ENCODE peak calls at places on chromosome 1, in five cellular contexts. One of them, this sample, is unnamed.

GRCh38 chr1:3017440-3018050 is 3.7 kb upstream of the ACTRT2 start:
- DNase-seq in GM13977: no peak
- DNase-seq in progenitor cell of endocrine pancreas: no peak
- DNase-seq in foreskin fibroblast: no peak
- DNase-seq in AG04450: no peak
- DNase-seq in this sample: peak

GRCh38 chr1:25782608-25783201 is 17.3 kb upstream of the SELENON start:
- DNase-seq in GM13977: no peak
- DNase-seq in progenitor cell of endocrine pancreas: no peak
- DNase-seq in foreskin fibroblast: no peak
- DNase-seq in AG04450: no peak
- DNase-seq in this sample: no peak

GRCh38 chr1:22721122-22721873 is 10.7 kb downstream of the EPHB2 start:
- DNase-seq in GM13977: no peak
- DNase-seq in progenitor cell of endocrine pancreas: no peak
- DNase-seq in foreskin fibroblast: no peak
- DNase-seq in AG04450: no peak
- DNase-seq in this sample: no peak

GRCh38 chr1:25922064-25922632 is 15.9 kb upstream of the STMN1 start:
- DNase-seq in GM13977: no peak
- DNase-seq in progenitor cell of endocrine pancreas: no peak
- DNase-seq in foreskin fibroblast: no peak
- DNase-seq in AG04450: no peak
- DNase-seq in this sample: no peak

GRCh38 chr1:164759945-164760584 is 201.1 kb downstream of the PBX1 start:
- DNase-seq in GM13977: no peak
- DNase-seq in progenitor cell of endocrine pancreas: no peak
- DNase-seq in foreskin fibroblast: no peak
- DNase-seq in AG04450: no peak
- DNase-seq in this sample: no peak

GRCh38 chr1:192846950-192847349 is 38.1 kb downstream of the RGS2 start:
- DNase-seq in GM13977: no peak
- DNase-seq in progenitor cell of endocrine pancreas: no peak
- DNase-seq in foreskin fibroblast: peak
- DNase-seq in AG04450: no peak
- DNase-seq in this sample: no peak

GRCh38 chr1:8438449-8438848 is 120.5 kb downstream of the SLC45A1 start:
- DNase-seq in GM13977: no peak
- DNase-seq in progenitor cell of endocrine pancreas: no peak
- DNase-seq in foreskin fibroblast: no peak
- DNase-seq in AG04450: no peak
- DNase-seq in this sample: no peak

GRCh38 chr1:27755865-27756264 is 17.2 kb upstream of the STX12 start:
- DNase-seq in GM13977: no peak
- DNase-seq in progenitor cell of endocrine pancreas: no peak
- DNase-seq in foreskin fibroblast: no peak
- DNase-seq in AG04450: no peak
- DNase-seq in this sample: no peak

GRCh38 chr1:71351438-71351837 is 270.6 kb upstream of the ZRANB2 start:
- DNase-seq in GM13977: no peak
- DNase-seq in progenitor cell of endocrine pancreas: no peak
- DNase-seq in foreskin fibroblast: peak
- DNase-seq in AG04450: peak
- DNase-seq in this sample: no peak

GRCh38 chr1:185281245-185281644 is 35.8 kb downstream of the IVNS1ABP start:
- DNase-seq in GM13977: no peak
- DNase-seq in progenitor cell of endocrine pancreas: no peak
- DNase-seq in foreskin fibroblast: no peak
- DNase-seq in AG04450: no peak
- DNase-seq in this sample: no peak

GRCh38 chr1:117658676-117659075 is 52.8 kb downstream of the TENT5C start:
- DNase-seq in GM13977: no peak
- DNase-seq in progenitor cell of endocrine pancreas: no peak
- DNase-seq in foreskin fibroblast: no peak
- DNase-seq in AG04450: no peak
- DNase-seq in this sample: no peak

GRCh38 chr1:214446772-214447556 is 104.4 kb downstream of the PTPN14 start:
- DNase-seq in GM13977: no peak
- DNase-seq in progenitor cell of endocrine pancreas: peak
- DNase-seq in foreskin fibroblast: peak
- DNase-seq in AG04450: peak
- DNase-seq in this sample: no peak

GRCh38 chr1:28392027-28392652 is 22.6 kb downstream of the PHACTR4 start:
- DNase-seq in GM13977: no peak
- DNase-seq in progenitor cell of endocrine pancreas: no peak
- DNase-seq in foreskin fibroblast: peak
- DNase-seq in AG04450: peak
- DNase-seq in this sample: no peak

GRCh38 chr1:92481598-92482403 is 4.9 kb downstream of the GFI1 start:
- DNase-seq in GM13977: peak
- DNase-seq in progenitor cell of endocrine pancreas: no peak
- DNase-seq in foreskin fibroblast: no peak
- DNase-seq in AG04450: no peak
- DNase-seq in this sample: no peak

GRCh38 chr1:204853446-204853845 is 17.2 kb upstream of the NFASC start:
- DNase-seq in GM13977: no peak
- DNase-seq in progenitor cell of endocrine pancreas: no peak
- DNase-seq in foreskin fibroblast: no peak
- DNase-seq in AG04450: no peak
- DNase-seq in this sample: no peak

GRCh38 chr1:64323882-64324281 is 120.5 kb downstream of the UBE2U start:
- DNase-seq in GM13977: no peak
- DNase-seq in progenitor cell of endocrine pancreas: no peak
- DNase-seq in foreskin fibroblast: no peak
- DNase-seq in AG04450: no peak
- DNase-seq in this sample: no peak

GRCh38 chr1:62637392-62638105 is 40.2 kb downstream of the ANGPTL3 start:
- DNase-seq in GM13977: no peak
- DNase-seq in progenitor cell of endocrine pancreas: no peak
- DNase-seq in foreskin fibroblast: no peak
- DNase-seq in AG04450: no peak
- DNase-seq in this sample: no peak

GRCh38 chr1:245952383-245952989 is 554.6 kb downstream of the SMYD3 start:
- DNase-seq in GM13977: peak
- DNase-seq in progenitor cell of endocrine pancreas: no peak
- DNase-seq in foreskin fibroblast: no peak
- DNase-seq in AG04450: no peak
- DNase-seq in this sample: no peak

GRCh38 chr1:228226956-228227791 is 19.3 kb downstream of the OBSCN start:
- DNase-seq in GM13977: no peak
- DNase-seq in progenitor cell of endocrine pancreas: no peak
- DNase-seq in foreskin fibroblast: peak
- DNase-seq in AG04450: no peak
- DNase-seq in this sample: no peak

GRCh38 chr1:160789051-160789701 is 6.8 kb upstream of the LY9 start:
- DNase-seq in GM13977: no peak
- DNase-seq in progenitor cell of endocrine pancreas: no peak
- DNase-seq in foreskin fibroblast: no peak
- DNase-seq in AG04450: no peak
- DNase-seq in this sample: no peak

GRCh38 chr1:203711251-203712007 is 53.6 kb upstream of the LAX1 start:
- DNase-seq in GM13977: no peak
- DNase-seq in progenitor cell of endocrine pancreas: no peak
- DNase-seq in foreskin fibroblast: no peak
- DNase-seq in AG04450: no peak
- DNase-seq in this sample: no peak

GRCh38 chr1:56676571-56677035 is 31.5 kb downstream of the PRKAA2 start:
- DNase-seq in GM13977: no peak
- DNase-seq in progenitor cell of endocrine pancreas: no peak
- DNase-seq in foreskin fibroblast: peak
- DNase-seq in AG04450: peak
- DNase-seq in this sample: no peak

GRCh38 chr1:76433528-76433927 is 359.0 kb downstream of the ST6GALNAC3 start:
- DNase-seq in GM13977: no peak
- DNase-seq in progenitor cell of endocrine pancreas: no peak
- DNase-seq in foreskin fibroblast: no peak
- DNase-seq in AG04450: no peak
- DNase-seq in this sample: no peak

GRCh38 chr1:156661932-156662587 is 15.1 kb downstream of the NES start:
- DNase-seq in GM13977: no peak
- DNase-seq in progenitor cell of endocrine pancreas: no peak
- DNase-seq in foreskin fibroblast: no peak
- DNase-seq in AG04450: no peak
- DNase-seq in this sample: no peak

GRCh38 chr1:244552336-244552735 is 91.3 kb downstream of the CATSPERE start:
- DNase-seq in GM13977: no peak
- DNase-seq in progenitor cell of endocrine pancreas: no peak
- DNase-seq in foreskin fibroblast: peak
- DNase-seq in AG04450: no peak
- DNase-seq in this sample: no peak

DNA sequence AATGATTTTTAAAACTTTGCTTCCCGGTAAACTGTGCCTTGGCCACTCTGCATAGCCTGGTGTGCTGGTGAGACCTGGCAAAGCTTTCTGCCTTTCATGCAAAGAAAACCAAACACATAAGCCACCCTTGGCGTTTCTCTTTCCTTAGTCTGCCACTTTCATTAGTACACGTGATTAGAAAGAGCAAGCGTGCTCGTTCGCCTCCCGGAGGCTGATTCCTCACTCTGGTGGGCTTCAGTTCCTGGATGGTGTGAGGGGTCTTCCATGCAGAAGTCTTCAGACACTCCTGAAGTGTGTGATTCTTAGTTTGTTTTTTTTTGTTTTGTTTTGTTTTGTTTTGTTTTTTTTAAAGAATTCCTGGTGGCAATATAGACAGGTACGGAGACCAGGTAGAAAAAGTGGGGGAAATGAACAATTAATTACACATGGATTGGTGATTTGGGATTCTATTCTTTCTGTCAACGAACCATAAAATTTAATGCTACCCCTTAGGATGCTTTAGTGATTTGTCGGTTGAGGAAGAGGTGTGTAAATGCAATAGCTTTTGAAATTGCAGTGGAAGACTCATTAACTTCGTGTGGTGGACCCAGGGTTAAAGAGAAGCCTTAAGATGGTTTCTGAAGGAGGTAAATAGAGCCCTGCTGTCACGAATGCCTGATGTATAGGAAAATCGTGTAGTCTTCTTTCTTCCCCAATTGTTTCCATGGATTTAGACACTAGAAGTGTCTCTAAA is 2.1 kb downstream of the GALNT2 start:
- DNase-seq in GM13977: peak
- DNase-seq in progenitor cell of endocrine pancreas: no peak
- DNase-seq in foreskin fibroblast: no peak
- DNase-seq in AG04450: no peak
- DNase-seq in this sample: no peak
- TF ChIP-seq CTCF in GM13977: no peak
- TF ChIP-seq CTCF in progenitor cell of endocrine pancreas: no peak
- TF ChIP-seq CTCF in foreskin fibroblast: no peak
- TF ChIP-seq CTCF in AG04450: no peak
- TF ChIP-seq CTCF in this sample: no peak

GRCh38 chr1:45584351-45585109 is 689 bp downstream of the NASP start:
- DNase-seq in GM13977: peak
- DNase-seq in progenitor cell of endocrine pancreas: peak
- DNase-seq in foreskin fibroblast: peak
- DNase-seq in AG04450: peak
- DNase-seq in this sample: peak
- TF ChIP-seq CTCF in GM13977: no peak
- TF ChIP-seq CTCF in progenitor cell of endocrine pancreas: peak
- TF ChIP-seq CTCF in foreskin fibroblast: no peak
- TF ChIP-seq CTCF in AG04450: no peak
- TF ChIP-seq CTCF in this sample: no peak

DNA sequence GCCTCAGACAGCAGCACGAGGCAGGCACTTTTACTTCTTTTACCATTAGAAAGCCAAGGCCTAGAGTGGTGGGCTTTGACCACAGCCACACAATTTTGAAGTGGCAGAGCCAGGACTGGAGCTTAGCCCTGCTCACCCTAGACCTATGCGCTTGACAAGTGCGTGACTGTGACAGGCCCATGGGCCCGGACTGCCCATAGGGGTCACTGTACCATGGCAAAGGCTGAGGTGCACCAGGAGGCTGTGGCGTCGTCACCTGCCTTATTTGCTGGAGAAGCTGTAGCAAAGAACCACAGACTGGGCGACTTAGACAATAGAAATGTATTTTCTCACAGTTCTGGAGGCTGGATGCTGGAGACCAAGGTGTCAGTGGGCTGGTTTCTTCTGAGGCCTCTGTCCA is 2.6 kb upstream of the TMEM82 start:
- DNase-seq in GM13977: no peak
- DNase-seq in progenitor cell of endocrine pancreas: no peak
- DNase-seq in foreskin fibroblast: no peak
- DNase-seq in AG04450: no peak
- DNase-seq in this sample: no peak
- TF ChIP-seq CTCF in GM13977: peak
- TF ChIP-seq CTCF in progenitor cell of endocrine pancreas: peak
- TF ChIP-seq CTCF in foreskin fibroblast: no peak
- TF ChIP-seq CTCF in AG04450: peak
- TF ChIP-seq CTCF in this sample: no peak

DNA sequence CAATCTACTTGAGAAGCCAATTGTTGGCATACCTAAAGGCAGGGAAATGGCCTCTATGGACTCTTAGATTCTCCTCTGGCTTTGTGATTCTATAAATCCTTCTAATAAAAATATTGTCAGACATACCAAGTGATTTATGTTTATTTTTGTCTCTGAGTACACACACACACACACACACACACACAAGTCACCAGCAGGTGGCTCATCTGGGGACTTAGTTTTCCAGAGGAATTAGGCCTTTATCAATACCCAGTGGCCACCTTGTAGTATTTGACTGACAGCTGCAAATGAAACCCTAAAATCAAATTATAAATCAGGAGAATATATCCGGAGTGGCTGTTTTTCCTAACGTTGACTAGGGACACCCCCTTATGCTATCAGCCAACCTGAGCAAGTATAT is 258.5 kb downstream of the BRINP2 start:
- DNase-seq in GM13977: no peak
- DNase-seq in progenitor cell of endocrine pancreas: no peak
- DNase-seq in foreskin fibroblast: no peak
- DNase-seq in AG04450: no peak
- DNase-seq in this sample: no peak
- TF ChIP-seq CTCF in GM13977: no peak
- TF ChIP-seq CTCF in progenitor cell of endocrine pancreas: peak
- TF ChIP-seq CTCF in foreskin fibroblast: no peak
- TF ChIP-seq CTCF in AG04450: no peak
- TF ChIP-seq CTCF in this sample: no peak

DNA sequence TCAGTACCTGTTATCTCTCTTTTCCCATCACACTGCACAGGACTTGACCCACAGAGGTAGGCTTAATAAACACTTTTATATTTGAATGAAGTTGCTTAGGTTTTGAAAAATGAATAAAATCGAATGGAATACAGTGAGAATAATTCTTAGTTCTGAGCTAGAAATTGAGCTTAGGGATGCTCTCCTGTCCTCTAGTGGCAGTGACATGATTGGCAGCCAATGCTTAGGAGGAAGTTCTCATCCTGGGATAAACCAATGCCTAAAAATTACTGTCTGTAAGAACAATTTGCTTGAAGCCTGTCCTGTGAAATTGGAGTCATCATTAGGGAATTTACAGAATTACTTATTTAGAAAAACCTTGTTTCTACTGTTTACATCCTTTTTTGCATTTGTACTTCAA is 21.3 kb upstream of the CYP4X1 start:
- DNase-seq in GM13977: no peak
- DNase-seq in progenitor cell of endocrine pancreas: no peak
- DNase-seq in foreskin fibroblast: no peak
- DNase-seq in AG04450: no peak
- DNase-seq in this sample: no peak
- TF ChIP-seq CTCF in GM13977: peak
- TF ChIP-seq CTCF in progenitor cell of endocrine pancreas: no peak
- TF ChIP-seq CTCF in foreskin fibroblast: no peak
- TF ChIP-seq CTCF in AG04450: no peak
- TF ChIP-seq CTCF in this sample: no peak

GRCh38 chr1:221174598-221174997 is 295.4 kb downstream of the HLX start:
- DNase-seq in GM13977: no peak
- DNase-seq in progenitor cell of endocrine pancreas: no peak
- DNase-seq in foreskin fibroblast: no peak
- DNase-seq in AG04450: no peak
- DNase-seq in this sample: no peak
- TF ChIP-seq CTCF in GM13977: no peak
- TF ChIP-seq CTCF in progenitor cell of endocrine pancreas: no peak
- TF ChIP-seq CTCF in foreskin fibroblast: no peak
- TF ChIP-seq CTCF in AG04450: no peak
- TF ChIP-seq CTCF in this sample: no peak

GRCh38 chr1:85078903-85079302 is 30.6 kb upstream of the MCOLN3 start:
- DNase-seq in GM13977: no peak
- DNase-seq in progenitor cell of endocrine pancreas: no peak
- DNase-seq in foreskin fibroblast: peak
- DNase-seq in AG04450: no peak
- DNase-seq in this sample: no peak
- TF ChIP-seq CTCF in GM13977: peak
- TF ChIP-seq CTCF in progenitor cell of endocrine pancreas: no peak
- TF ChIP-seq CTCF in foreskin fibroblast: peak
- TF ChIP-seq CTCF in AG04450: peak
- TF ChIP-seq CTCF in this sample: no peak